ENCODE peak calls at places on chromosome 21, in six cellular contexts. Y, D, B, P, T and E are unnamed samples.

GRCh38 chr21:31336739-31337040 is 7.4 kb downstream of the TIAM1 start:
- DNase-seq in Y (no peak), T (no peak), D (no peak), B (no peak), P (no peak), E (no peak)

GRCh38 chr21:18970416-18970815 is 566.8 kb upstream of the TMPRSS15 start:
- DNase-seq in P (no peak), T (no peak), D (no peak), Y (no peak), B (no peak), E (no peak)

GRCh38 chr21:36028127-36029069 is 31.9 kb downstream of the SETD4 start:
- DNase-seq in B (peak), T (peak), P (peak), Y (peak), D (peak), E (peak)

GRCh38 chr21:20997308-20997632 is 939 bp upstream of the NCAM2 start:
- DNase-seq in Y (no peak), T (no peak), P (no peak), B (no peak), D (peak), E (no peak)

GRCh38 chr21:34570315-34570714 is 44.6 kb downstream of the RCAN1 start:
- DNase-seq in T (peak), P (no peak), D (no peak), B (no peak), Y (no peak), E (no peak)

GRCh38 chr21:16095005-16095404 is 365.2 kb downstream of the USP25 start:
- DNase-seq in P (no peak), B (no peak), T (no peak), Y (no peak), D (no peak), E (no peak)

GRCh38 chr21:31576428-31576827 is 83.1 kb upstream of the SOD1 start:
- DNase-seq in T (no peak), B (no peak), P (no peak), D (no peak), Y (no peak), E (no peak)

GRCh38 chr21:33157303-33157702 is 72.4 kb upstream of the IFNAR2 start:
- DNase-seq in P (no peak), T (no peak), B (no peak), Y (no peak), D (peak), E (no peak)

GRCh38 chr21:30900881-30901280 is 19.5 kb upstream of the KRTAP11-1 start:
- DNase-seq in B (no peak), D (no peak), P (no peak), T (no peak), Y (no peak), E (no peak)

GRCh38 chr21:38244885-38245869 is 11.6 kb upstream of the KCNJ15 start:
- DNase-seq in D (peak), Y (no peak), P (no peak), T (peak), B (peak), E (peak)

GRCh38 chr21:46322351-46323226 is 1.1 kb downstream of the C21orf58 start:
- DNase-seq in B (no peak), T (peak), Y (no peak), D (peak), P (no peak), E (no peak)

GRCh38 chr21:34132905-34133304 is 59.5 kb downstream of the MRPS6 start:
- DNase-seq in P (no peak), T (no peak), D (no peak), B (no peak), Y (no peak), E (no peak)

GRCh38 chr21:35643176-35643575 is 417.1 kb downstream of the SETD4 start:
- DNase-seq in P (no peak), D (peak), B (no peak), T (no peak), Y (no peak), E (no peak)

GRCh38 chr21:33268392-33268735 is 2.2 kb downstream of the IL10RB start:
- DNase-seq in Y (peak), B (no peak), P (no peak), T (no peak), D (no peak), E (peak)

GRCh38 chr21:40844935-40845334 is 2.0 kb downstream of the DSCAM start:
- DNase-seq in P (no peak), B (no peak), D (no peak), T (no peak), Y (no peak), E (no peak)

GRCh38 chr21:40841524-40842196 is 5.3 kb downstream of the DSCAM start:
- DNase-seq in Y (peak), D (no peak), P (no peak), T (no peak), B (no peak), E (no peak)

GRCh38 chr21:40840441-40840840 is 6.5 kb downstream of the DSCAM start:
- DNase-seq in T (no peak), D (no peak), P (no peak), B (no peak), Y (no peak), E (no peak)

GRCh38 chr21:40839551-40839950 is 7.4 kb downstream of the DSCAM start:
- DNase-seq in Y (no peak), T (no peak), D (no peak), B (no peak), P (no peak), E (no peak)

DNA sequence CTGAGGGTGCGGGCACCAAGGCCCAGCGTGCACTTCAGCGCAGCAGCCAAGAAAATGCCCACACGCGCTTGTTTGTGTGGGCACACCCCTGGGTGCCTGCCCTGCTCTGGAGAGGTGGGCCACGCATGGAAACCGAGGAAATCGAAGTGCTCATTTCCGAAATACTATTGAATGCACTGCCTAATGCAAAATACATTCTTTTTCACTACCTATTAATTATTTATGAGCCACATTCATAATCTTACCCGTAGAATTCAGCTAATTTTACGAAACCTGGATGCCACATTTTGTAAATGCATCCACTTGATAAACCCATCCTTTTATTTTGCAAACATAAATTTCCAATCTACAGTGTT is 4.8 kb downstream of the DSCAM start:
- DNase-seq in P (no peak), B (no peak), D (no peak), Y (no peak), T (no peak), E (no peak)
- TF ChIP-seq CTCF in P (no peak), B (no peak), D (no peak), Y (no peak), T (no peak), E (no peak)

GRCh38 chr21:26964379-26964778 is 2.5 kb downstream of the ADAMTS5 start:
- DNase-seq in B (no peak), T (peak), D (peak), P (no peak), Y (peak), E (no peak)
- TF ChIP-seq CTCF in B (no peak), T (no peak), D (no peak), P (no peak), Y (no peak), E (no peak)

GRCh38 chr21:44965251-44966022 is 25.6 kb downstream of the SLX9 start:
- DNase-seq in Y (no peak), D (peak), T (peak), P (no peak), B (peak), E (no peak)
- TF ChIP-seq CTCF in Y (no peak), D (no peak), T (no peak), P (no peak), B (no peak), E (no peak)

GRCh38 chr21:29298348-29299045 is at the start of gene BACH1:
- DNase-seq in Y (peak), P (peak), T (peak), B (peak), D (peak), E (peak)
- TF ChIP-seq CTCF in Y (peak), P (peak), T (peak), B (peak), D (peak), E (peak)

GRCh38 chr21:22115746-22116145 is 1117.5 kb downstream of the NCAM2 start:
- DNase-seq in P (no peak), D (no peak), Y (no peak), T (no peak), B (no peak), E (no peak)

GRCh38 chr21:22125581-22125980 is 1127.4 kb downstream of the NCAM2 start:
- DNase-seq in D (no peak), T (no peak), B (no peak), Y (no peak), P (no peak), E (no peak)

DNA sequence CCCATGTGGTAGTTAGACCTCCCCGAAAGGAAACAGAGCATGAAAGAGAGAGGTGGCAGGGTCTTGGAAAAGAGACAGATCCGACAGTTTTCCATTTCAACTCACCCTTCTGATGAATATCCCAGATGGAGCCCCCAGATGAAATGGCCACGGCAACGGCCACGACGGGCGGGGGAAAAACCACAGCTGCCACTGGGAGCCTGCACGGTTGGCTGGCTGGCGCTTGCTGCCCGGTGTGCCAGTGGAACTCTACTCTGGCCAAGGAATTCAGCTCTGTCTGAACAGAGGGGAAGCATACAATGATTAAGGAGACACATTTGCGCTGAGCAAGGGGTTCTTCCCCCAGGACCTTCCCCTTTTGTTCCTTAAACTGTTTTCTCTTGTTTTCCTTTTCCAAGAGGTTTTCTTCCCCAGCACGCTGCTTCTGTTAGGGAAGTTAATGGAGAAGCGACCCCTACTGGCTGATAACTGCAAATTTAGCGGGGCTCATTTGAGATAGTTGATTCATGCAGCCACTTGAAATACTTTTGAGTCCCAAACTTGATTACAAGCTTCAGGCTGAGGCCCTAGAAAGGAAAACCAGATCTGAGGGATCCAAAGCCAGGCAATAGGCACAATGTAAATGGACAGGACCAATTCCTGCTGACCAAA is 1122.5 kb downstream of the NCAM2 start:
- DNase-seq in D (peak), Y (no peak), T (no peak), B (no peak), P (no peak), E (no peak)
- TF ChIP-seq CTCF in D (peak), Y (no peak), T (peak), B (no peak), P (no peak), E (no peak)

DNA sequence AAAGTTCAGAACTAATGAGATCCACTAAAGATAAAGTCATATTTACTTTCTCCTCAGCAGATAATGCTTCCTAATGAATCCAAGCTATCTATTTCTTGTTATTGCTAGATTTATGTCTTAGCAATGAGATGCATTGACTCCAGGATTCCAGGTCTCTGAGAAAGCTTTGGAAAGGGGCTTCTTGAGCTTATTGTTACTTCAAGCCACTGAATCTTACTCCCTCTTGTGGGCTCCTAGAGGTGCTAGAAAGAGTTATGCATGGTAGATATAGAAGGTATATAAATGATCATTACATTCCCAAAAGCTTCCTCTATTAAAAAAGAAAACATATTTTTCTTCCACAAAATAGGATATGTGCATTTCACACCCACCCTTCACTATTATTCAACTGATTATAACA is 246.4 kb upstream of the ADAMTS5 start:
- DNase-seq in D (peak), P (no peak), T (peak), Y (no peak), B (no peak), E (no peak)
- TF ChIP-seq CTCF in D (peak), P (no peak), T (peak), Y (no peak), B (no peak), E (no peak)